ENCODE peak calls at places on chromosomes 16 and 17, in six cellular contexts. X is HL-60, S is endothelial cell, Q is esophagus squamous epithelium, C is type B pancreatic cell, M is osteocyte. N is an unnamed sample.

GRCh38 chr17:43213545-43213944 is 1.9 kb downstream of the TMEM106A start:
- DNase-seq in C (no peak), S (no peak), M (no peak), Q (no peak), X (no peak), N (no peak)

GRCh38 chr16:56580391-56581048 is 8.8 kb upstream of the MT3 start:
- DNase-seq in M (no peak), S (no peak), C (no peak), Q (no peak), X (no peak), N (no peak)

GRCh38 chr16:25192096-25192495 is 24.7 kb upstream of the AQP8 start:
- DNase-seq in X (no peak), M (no peak), C (no peak), S (no peak), Q (no peak), N (no peak)

GRCh38 chr17:1078831-1079561 is 82.1 kb downstream of the TIMM22 start:
- DNase-seq in M (no peak), X (no peak), S (no peak), Q (no peak), C (no peak), N (no peak)

GRCh38 chr17:22492331-22492730 is 800.0 kb downstream of the KCNJ18 start:
- DNase-seq in X (no peak), S (no peak), C (no peak), Q (no peak), M (no peak), N (no peak)

GRCh38 chr17:22703204-22703603 is 1010.9 kb downstream of the KCNJ18 start:
- DNase-seq in X (no peak), Q (no peak), C (no peak), M (peak), S (no peak), N (no peak)

GRCh38 chr17:60077672-60078519 is 825 bp downstream of the HEATR6 start:
- DNase-seq in X (no peak), C (no peak), M (no peak), S (no peak), Q (no peak), N (no peak)

GRCh38 chr17:1648582-1649115 is 1.0 kb downstream of the RILP start:
- DNase-seq in M (peak), C (peak), X (peak), Q (no peak), S (peak), N (peak)

GRCh38 chr17:1958134-1958881 is 66.8 kb downstream of the RTN4RL1 start:
- DNase-seq in Q (no peak), X (no peak), M (no peak), C (no peak), S (no peak), N (no peak)

GRCh38 chr17:73415782-73416181 is 104.0 kb upstream of the CDC42EP4 start:
- DNase-seq in C (no peak), X (no peak), Q (no peak), M (no peak), S (no peak), N (no peak)

GRCh38 chr17:22128723-22129122 is 436.4 kb downstream of the KCNJ18 start:
- DNase-seq in C (no peak), Q (no peak), S (no peak), M (no peak), X (no peak), N (no peak)

GRCh38 chr17:49157784-49158183 is 25.2 kb downstream of the B4GALNT2 start:
- DNase-seq in M (no peak), Q (no peak), X (no peak), C (no peak), S (no peak), N (no peak)

GRCh38 chr16:87729266-87729954 is 36.4 kb downstream of the KLHDC4 start:
- DNase-seq in X (no peak), M (no peak), S (no peak), C (no peak), Q (no peak), N (no peak)

GRCh38 chr17:28807925-28808641 is 34.5 kb downstream of the FAM222B start:
- DNase-seq in S (no peak), C (no peak), M (no peak), Q (no peak), X (no peak), N (no peak)

GRCh38 chr16:26194526-26194925 is 502.8 kb downstream of the HS3ST4 start:
- DNase-seq in X (no peak), M (no peak), C (no peak), Q (no peak), S (no peak), N (no peak)

GRCh38 chr17:77892469-77893143 is 65.9 kb upstream of the TNRC6C start:
- DNase-seq in X (no peak), Q (no peak), M (no peak), S (peak), C (no peak), N (peak)

GRCh38 chr17:42291136-42291535 is 2.8 kb downstream of the STAT5A start:
- DNase-seq in C (no peak), S (no peak), Q (no peak), X (no peak), M (no peak), N (no peak)

GRCh38 chr17:60091908-60092331 is 13.2 kb upstream of the HEATR6 start:
- DNase-seq in S (no peak), C (no peak), Q (no peak), X (no peak), M (no peak), N (no peak)

GRCh38 chr17:58275417-58275816 is 5.3 kb downstream of the MPO start:
- DNase-seq in X (no peak), Q (no peak), S (no peak), M (no peak), C (no peak), N (no peak)

GRCh38 chr16:27906883-27907282 is 156.6 kb downstream of the GSG1L start:
- DNase-seq in M (no peak), C (no peak), X (no peak), Q (no peak), S (no peak), N (no peak)

GRCh38 chr16:27113341-27113841 is 46.7 kb downstream of the C16orf82 start:
- DNase-seq in C (peak), M (peak), Q (no peak), S (no peak), X (no peak), N (no peak)

GRCh38 chr17:31721291-31722025 is 137.6 kb downstream of the COPRS start:
- DNase-seq in Q (no peak), S (no peak), M (peak), X (no peak), C (no peak), N (no peak)

GRCh38 chr17:64020068-64020766 is at the start of gene ICAM2:
- DNase-seq in Q (peak), S (no peak), X (peak), C (peak), M (no peak), N (no peak)

GRCh38 chr17:30345089-30345433 is 11.2 kb upstream of the TMIGD1 start:
- DNase-seq in C (no peak), S (no peak), M (no peak), X (no peak), Q (no peak), N (no peak)

GRCh38 chr17:48317732-48318131 is 112.3 kb downstream of the SKAP1 start:
- DNase-seq in X (no peak), Q (no peak), S (no peak), M (no peak), C (no peak), N (no peak)

GRCh38 chr17:2684549-2684948 is 27.0 kb downstream of the CLUH start:
- DNase-seq in X (no peak), C (no peak), Q (no peak), S (no peak), M (peak), N (no peak)

GRCh38 chr16:83995756-83996155 is 27.7 kb downstream of the NECAB2 start:
- DNase-seq in C (no peak), Q (no peak), S (no peak), M (no peak), X (no peak), N (no peak)

GRCh38 chr17:83196088-83196765 is 116.8 kb downstream of the METRNL start:
- DNase-seq in M (no peak), Q (no peak), X (no peak), S (no peak), C (no peak), N (no peak)

GRCh38 chr16:20317117-20317516 is 10.2 kb downstream of the GP2 start:
- DNase-seq in S (no peak), C (no peak), M (no peak), Q (no peak), X (no peak), N (no peak)

GRCh38 chr17:58786586-58787295 is 31.1 kb downstream of the PPM1E start:
- DNase-seq in X (peak), Q (no peak), C (no peak), S (no peak), M (no peak), N (no peak)

GRCh38 chr17:5329784-5330557 is 47.9 kb downstream of the RABEP1 start:
- DNase-seq in M (no peak), S (no peak), X (no peak), Q (no peak), C (no peak), N (no peak)

GRCh38 chr16:49463529-49463928 is 89.9 kb downstream of the C16orf78 start:
- DNase-seq in Q (no peak), M (peak), X (no peak), S (no peak), C (peak), N (no peak)

GRCh38 chr16:51532551-51532950 is 381.5 kb upstream of the SALL1 start:
- DNase-seq in S (no peak), M (no peak), Q (no peak), C (no peak), X (no peak), N (no peak)

GRCh38 chr16:2086812-2087425 is 39.1 kb downstream of the TSC2 start:
- DNase-seq in Q (no peak), C (no peak), X (no peak), M (no peak), S (no peak), N (no peak)

GRCh38 chr16:8590161-8590688 is at the start of gene TMEM114:
- DNase-seq in Q (no peak), X (no peak), M (no peak), C (no peak), S (no peak), N (peak)

GRCh38 chr16:27463741-27464662 is 62.0 kb downstream of the IL21R start:
- DNase-seq in Q (no peak), C (no peak), S (no peak), M (no peak), X (no peak), N (no peak)

GRCh38 chr17:32342603-32343325 is 791 bp upstream of the C17orf75 start:
- DNase-seq in C (no peak), Q (no peak), S (no peak), X (no peak), M (peak), N (no peak)

DNA sequence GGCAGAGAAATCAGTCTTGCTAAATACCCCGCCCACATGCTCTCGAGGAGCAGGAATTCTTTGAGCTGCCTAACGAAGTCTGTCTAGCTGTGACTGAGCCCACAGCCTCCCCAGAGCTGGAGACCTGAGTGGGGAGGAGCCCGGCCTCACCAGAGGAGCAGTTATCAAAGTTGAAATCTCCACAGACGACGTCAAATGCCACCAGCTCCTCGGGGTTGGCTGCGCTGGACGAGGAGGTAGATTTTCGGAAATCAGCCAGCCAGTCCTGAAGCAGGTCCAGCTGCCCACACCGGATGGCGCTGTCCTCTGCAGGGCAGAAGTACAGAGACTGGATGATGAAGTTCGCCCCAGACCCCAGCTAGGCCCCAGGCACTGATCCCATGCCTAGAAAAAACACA is 53.8 kb downstream of the PRMT7 start:
- DNase-seq in X (no peak), M (no peak), Q (no peak), S (no peak), C (no peak), N (no peak)
- TF ChIP-seq CTCF in X (no peak), M (peak), Q (no peak), S (peak), C (peak), N (peak)

GRCh38 chr16:85286970-85287814 is 174.9 kb upstream of the CIBAR2 start:
- DNase-seq in S (no peak), X (no peak), Q (no peak), M (no peak), C (no peak), N (no peak)
- TF ChIP-seq CTCF in S (no peak), X (no peak), Q (no peak), M (no peak), C (peak), N (no peak)

DNA sequence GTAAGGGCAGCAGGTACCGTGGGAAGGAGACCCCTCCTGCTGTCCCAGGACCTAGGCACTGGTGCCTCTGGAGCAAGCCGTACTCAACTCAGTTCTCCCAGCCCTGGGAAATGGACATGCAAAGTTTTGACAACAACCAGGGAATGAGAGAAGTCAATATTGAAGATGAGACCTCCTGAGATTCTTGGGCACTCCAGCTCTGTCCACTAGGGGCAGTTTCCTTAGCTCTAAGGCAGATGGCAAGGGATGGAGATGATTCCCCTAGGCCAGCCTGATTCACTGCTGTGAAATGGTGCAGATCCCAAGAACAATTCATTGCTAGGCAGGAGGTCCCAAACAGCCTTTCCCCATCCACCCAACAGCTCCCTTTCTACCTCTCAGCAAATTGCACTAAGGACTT is 20.6 kb upstream of the SDR42E2 start:
- DNase-seq in S (peak), Q (no peak), C (no peak), X (no peak), M (no peak), N (no peak)
- TF ChIP-seq CTCF in S (peak), Q (no peak), C (peak), X (peak), M (peak), N (peak)

DNA sequence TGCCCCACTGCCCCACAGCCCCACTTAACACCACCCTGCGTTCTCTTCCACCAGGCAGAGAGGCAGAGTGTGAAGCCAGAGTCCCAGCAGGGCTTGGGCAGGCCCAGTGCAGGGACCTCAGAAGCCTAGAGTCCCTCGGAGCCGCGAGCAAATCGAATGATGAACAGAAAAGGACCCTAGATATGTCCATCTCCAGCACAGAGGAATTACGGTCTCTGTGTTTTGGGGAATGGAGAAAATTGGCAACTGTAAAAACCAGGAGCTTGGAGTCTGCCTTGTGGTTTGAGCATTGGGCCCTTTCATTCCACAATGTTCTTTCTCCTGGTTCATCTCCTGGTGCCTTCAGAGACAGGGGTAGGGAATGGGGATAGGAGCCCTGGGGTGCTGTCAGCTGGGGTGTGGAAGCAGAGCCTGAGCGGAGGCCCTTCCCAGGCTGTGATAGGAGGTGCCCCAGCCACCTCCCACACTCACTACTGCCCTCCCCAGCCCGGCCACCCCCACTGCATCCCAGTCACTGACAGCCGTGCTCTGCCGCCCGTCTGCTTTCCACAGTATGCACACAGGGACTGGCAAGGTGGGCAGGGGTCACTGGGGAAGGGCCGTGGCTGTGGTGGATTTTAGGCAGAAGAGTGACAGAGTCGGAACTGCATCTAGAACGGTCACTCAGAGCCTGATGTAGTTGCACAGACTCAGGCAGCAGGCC is 26.7 kb downstream of the TBX4 start:
- DNase-seq in X (no peak), C (no peak), M (no peak), Q (no peak), S (no peak), N (no peak)
- TF ChIP-seq CTCF in X (no peak), C (no peak), M (no peak), Q (no peak), S (no peak), N (no peak)